ENCODE peak calls at places on chromosome 6, in six cellular contexts. C is lower lobe of right lung, N is uterus, H is AG04450, A is Peyer's patch, V is cardiac muscle cell. M is an unnamed sample.

GRCh38 chr6:1162367-1163275 is 149.3 kb upstream of the FOXQ1 start:
- DNase-seq in C (no peak), N (no peak), H (no peak), A (no peak), V (peak; percentile 6), M (no peak)

GRCh38 chr6:24935753-24936152 is at the start of gene RIPOR2:
- DNase-seq in C (peak; percentile 80), N (no peak), H (no peak), A (no peak), V (no peak), M (peak; percentile 76)

GRCh38 chr6:116073765-116074450 is 13.2 kb upstream of the FRK start:
- DNase-seq in C (no peak), N (no peak), H (peak; percentile 43), A (no peak), V (no peak), M (no peak)

GRCh38 chr6:33727126-33727525 is 15.6 kb upstream of the UQCC2 start:
- DNase-seq in C (peak; percentile 30), N (no peak), H (no peak), A (no peak), V (no peak), M (no peak)

GRCh38 chr6:102216232-102216631 is 822.7 kb downstream of the GRIK2 start:
- DNase-seq in C (no peak), N (no peak), H (no peak), A (no peak), V (no peak), M (no peak)

GRCh38 chr6:7301702-7302101 is 11.3 kb downstream of the SSR1 start:
- DNase-seq in C (no peak), N (no peak), H (no peak), A (no peak), V (no peak), M (no peak)

GRCh38 chr6:129102741-129103140 is 219.8 kb downstream of the LAMA2 start:
- DNase-seq in C (no peak), N (peak; percentile 72), H (no peak), A (no peak), V (peak; percentile 93), M (no peak)

GRCh38 chr6:26588965-26589364 is 7.8 kb upstream of the ABT1 start:
- DNase-seq in C (no peak), N (no peak), H (no peak), A (no peak), V (no peak), M (no peak)

GRCh38 chr6:13765570-13765969 is 48.8 kb downstream of the MCUR1 start:
- DNase-seq in C (no peak), N (no peak), H (no peak), A (no peak), V (no peak), M (no peak)

GRCh38 chr6:148422085-148422484 is 79.4 kb downstream of the SASH1 start:
- DNase-seq in C (no peak), N (no peak), H (no peak), A (no peak), V (no peak), M (no peak)

GRCh38 chr6:23559587-23560343 is 566.2 kb upstream of the NRSN1 start:
- DNase-seq in C (no peak), N (no peak), H (no peak), A (peak; percentile 68), V (no peak), M (no peak)

GRCh38 chr6:14881399-14881798 is 364.5 kb upstream of the JARID2 start:
- DNase-seq in C (no peak), N (no peak), H (no peak), A (no peak), V (peak; percentile 85), M (no peak)

GRCh38 chr6:31947070-31947675 is 1.3 kb downstream of the CFB start:
- DNase-seq in C (no peak), N (no peak), H (no peak), A (no peak), V (no peak), M (no peak)

GRCh38 chr6:11206576-11206975 is 25.9 kb downstream of the NEDD9 start:
- DNase-seq in C (no peak), N (no peak), H (no peak), A (no peak), V (no peak), M (no peak)

GRCh38 chr6:53959717-53960116 is 151.5 kb upstream of the MLIP start:
- DNase-seq in C (no peak), N (no peak), H (no peak), A (no peak), V (no peak), M (no peak)

GRCh38 chr6:137827977-137828815 is 38.9 kb upstream of the TNFAIP3 start:
- DNase-seq in C (no peak), N (no peak), H (no peak), A (no peak), V (no peak), M (no peak)

GRCh38 chr6:137589067-137589848 is 95.1 kb upstream of the OLIG3 start:
- DNase-seq in C (no peak), N (no peak), H (peak; percentile 6), A (no peak), V (peak; percentile 57), M (peak; percentile 45)

GRCh38 chr6:161663682-161664081 is 389.8 kb upstream of the AGPAT4 start:
- DNase-seq in C (no peak), N (no peak), H (no peak), A (no peak), V (no peak), M (no peak)

GRCh38 chr6:33215761-33216649 is 7.7 kb downstream of the RING1 start:
- DNase-seq in C (no peak), N (no peak), H (no peak), A (no peak), V (no peak), M (no peak)

GRCh38 chr6:118774596-118774995 is 119.4 kb upstream of the ASF1A start:
- DNase-seq in C (no peak), N (no peak), H (no peak), A (no peak), V (no peak), M (no peak)

GRCh38 chr6:143675946-143676345 is 1.8 kb upstream of the PHACTR2 start:
- DNase-seq in C (no peak), N (no peak), H (no peak), A (no peak), V (peak; percentile 48), M (no peak)

GRCh38 chr6:123519191-123519510 is 117.6 kb downstream of the TRDN start:
- DNase-seq in C (no peak), N (peak; percentile 27), H (no peak), A (no peak), V (no peak), M (no peak)

GRCh38 chr6:19895866-19896579 is 58.9 kb downstream of the ID4 start:
- DNase-seq in C (no peak), N (no peak), H (no peak), A (no peak), V (peak; percentile 17), M (no peak)

GRCh38 chr6:37602360-37602759 is 95.3 kb downstream of the MDGA1 start:
- DNase-seq in C (no peak), N (no peak), H (peak; percentile 24), A (no peak), V (peak; percentile 43), M (no peak)

GRCh38 chr6:165729307-165729936 is 66.4 kb upstream of the PDE10A start:
- DNase-seq in C (no peak), N (no peak), H (no peak), A (no peak), V (peak; percentile 56), M (no peak)

GRCh38 chr6:43173496-43174262 is 2.6 kb downstream of the SRF start:
- DNase-seq in C (no peak), N (no peak), H (no peak), A (no peak), V (no peak), M (no peak)

GRCh38 chr6:169428532-169428931 is 174.9 kb upstream of the THBS2 start:
- DNase-seq in C (no peak), N (peak; percentile 70), H (no peak), A (no peak), V (peak; percentile 44), M (no peak)

GRCh38 chr6:158654498-158654897 is 4.6 kb downstream of the SYTL3 start:
- DNase-seq in C (peak; percentile 80), N (peak; percentile 87), H (no peak), A (no peak), V (peak; percentile 88), M (no peak)

GRCh38 chr6:37570801-37571200 is 71.1 kb upstream of the CCDC167 start:
- DNase-seq in C (no peak), N (no peak), H (no peak), A (no peak), V (no peak), M (no peak)

GRCh38 chr6:42260424-42260888 is 42.8 kb upstream of the MRPS10 start:
- DNase-seq in C (no peak), N (peak; percentile 43), H (no peak), A (no peak), V (no peak), M (no peak)

GRCh38 chr6:106369739-106370138 is 9.2 kb downstream of the CRYBG1 start:
- DNase-seq in C (no peak), N (no peak), H (no peak), A (no peak), V (no peak), M (no peak)
- H3K27me3 ChIP-seq in C (no peaks in the 10 kb centered on the region), N (no peaks in the 10 kb centered on the region), H (peaks cover 9% of the 10 kb centered on the region), A (no peaks in the 10 kb centered on the region), V (no peaks in the 10 kb centered on the region), M (no peaks in the 10 kb centered on the region)

GRCh38 chr6:96542702-96543101 is 20.2 kb upstream of the FHL5 start:
- DNase-seq in C (no peak), N (no peak), H (no peak), A (no peak), V (peak; percentile 25), M (no peak)
- H3K27ac ChIP-seq in C (no peak overlapping the region), N (no peak overlapping the region), H (no peak overlapping the region), A (no peak overlapping the region), V (no peak overlapping the region), M (no peak overlapping the region)

DNA sequence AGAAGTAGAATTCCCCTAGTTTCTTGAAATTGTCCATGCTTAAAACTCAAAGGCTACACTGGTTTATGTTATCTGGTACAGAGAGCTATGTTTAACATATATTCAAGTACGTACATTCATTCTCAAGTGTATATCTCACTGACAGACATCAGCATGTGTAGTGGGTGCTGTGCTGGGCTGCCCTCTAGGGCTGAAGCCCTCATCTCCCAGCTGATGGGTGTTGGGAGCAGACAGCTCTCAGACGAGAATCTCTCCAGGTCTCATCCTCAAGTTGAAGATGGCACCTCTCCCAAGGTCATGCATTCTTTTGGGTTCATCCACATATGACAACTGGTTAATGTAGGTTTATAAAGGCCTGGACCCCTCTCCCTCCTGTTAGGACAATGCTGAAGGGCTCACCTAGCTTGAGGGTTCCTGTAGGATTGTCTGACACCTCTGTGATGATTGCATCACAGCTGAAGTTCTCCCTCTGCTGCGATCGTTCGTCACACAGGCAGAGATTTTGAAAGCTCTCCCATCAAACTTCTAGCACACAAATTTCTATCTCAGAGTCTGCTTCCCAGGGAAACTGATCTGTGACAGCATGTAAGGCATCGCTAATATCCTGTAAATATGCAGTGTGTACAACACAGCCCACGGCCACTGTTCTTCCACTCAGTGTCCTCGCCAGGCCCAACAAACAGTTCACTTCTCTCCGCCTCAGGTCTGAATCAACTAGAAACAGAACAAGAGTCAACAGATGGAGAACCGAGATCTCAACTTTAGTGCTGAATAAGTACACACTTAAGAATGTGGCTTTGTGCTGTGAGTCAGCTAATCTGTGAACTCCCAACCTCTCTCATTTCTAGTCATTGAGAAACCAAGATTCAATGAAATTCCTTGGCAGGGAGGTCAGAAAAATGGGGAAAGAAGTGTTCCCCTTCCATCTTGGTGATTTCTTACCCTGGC is 43.2 kb downstream of the PREP start:
- DNase-seq in C (no peak), N (no peak), H (peak; percentile 81), A (no peak), V (peak; percentile 93), M (no peak)
- H3K9me3 ChIP-seq in C (no peaks in the 10 kb centered on the region), N (no peaks in the 10 kb centered on the region), H (no peaks in the 10 kb centered on the region), A (no peaks in the 10 kb centered on the region), V (no peaks in the 10 kb centered on the region), M (peaks cover 7% of the 10 kb centered on the region)

GRCh38 chr6:168130168-168130651 is 51.2 kb upstream of the FRMD1 start:
- DNase-seq in C (no peak), N (no peak), H (no peak), A (no peak), V (no peak), M (no peak)
- H3K27me3 ChIP-seq in C (peaks cover 11% of the 10 kb centered on the region), N (no peaks in the 10 kb centered on the region), H (no peaks in the 10 kb centered on the region), A (no peaks in the 10 kb centered on the region), V (no peaks in the 10 kb centered on the region), M (peaks cover 12% of the 10 kb centered on the region)

M was measured in CD4-positive, alpha-beta T cell.